ENCODE peak calls at places on chromosome 6, in ten cellular contexts. One of them, this sample, is unnamed.
A peak's percentile ranks its signal among the peaks of the same experiment; 100 is the strongest.

GRCh38 chr6:35139924-35140524 is 1.1 kb downstream of the TCP11 start:
- DNase-seq in effector memory CD4-positive, alpha-beta T cell: no peak
- DNase-seq in HCT116: peak; percentile 50
- DNase-seq in naive thymus-derived CD4-positive, alpha-beta T cell: no peak
- DNase-seq in A549: peak; percentile 18
- DNase-seq in adrenal gland: peak; percentile 48
- DNase-seq in coronary artery: no peak
- DNase-seq in spleen: no peak
- DNase-seq in HepG2: peak; percentile 64
- DNase-seq in uterus: peak; percentile 57
- DNase-seq in this sample: peak; percentile 39

GRCh38 chr6:116059713-116060571 is 749 bp downstream of the FRK start:
- DNase-seq in HepG2: peak; percentile 42
- DNase-seq in HCT116: no peak
- DNase-seq in uterus: no peak
- DNase-seq in A549: no peak
- DNase-seq in spleen: no peak
- DNase-seq in adrenal gland: no peak
- DNase-seq in naive thymus-derived CD4-positive, alpha-beta T cell: no peak
- DNase-seq in coronary artery: no peak
- DNase-seq in effector memory CD4-positive, alpha-beta T cell: no peak
- DNase-seq in this sample: no peak

GRCh38 chr6:37139223-37139962 is 30.6 kb upstream of the PIM1 start:
- DNase-seq in HepG2: no peak
- DNase-seq in effector memory CD4-positive, alpha-beta T cell: no peak
- DNase-seq in coronary artery: no peak
- DNase-seq in HCT116: no peak
- DNase-seq in spleen: no peak
- DNase-seq in uterus: no peak
- DNase-seq in adrenal gland: no peak
- DNase-seq in A549: no peak
- DNase-seq in naive thymus-derived CD4-positive, alpha-beta T cell: no peak
- DNase-seq in this sample: no peak

GRCh38 chr6:112258636-112259336 is 4.4 kb upstream of the LAMA4 start:
- DNase-seq in coronary artery: no peak
- DNase-seq in uterus: no peak
- DNase-seq in A549: no peak
- DNase-seq in HCT116: no peak
- DNase-seq in effector memory CD4-positive, alpha-beta T cell: no peak
- DNase-seq in HepG2: no peak
- DNase-seq in adrenal gland: no peak
- DNase-seq in naive thymus-derived CD4-positive, alpha-beta T cell: no peak
- DNase-seq in spleen: no peak
- DNase-seq in this sample: no peak

GRCh38 chr6:132063204-132063603 is 112.0 kb upstream of the CCN2 start:
- DNase-seq in coronary artery: no peak
- DNase-seq in naive thymus-derived CD4-positive, alpha-beta T cell: no peak
- DNase-seq in adrenal gland: no peak
- DNase-seq in HepG2: no peak
- DNase-seq in uterus: no peak
- DNase-seq in effector memory CD4-positive, alpha-beta T cell: no peak
- DNase-seq in spleen: no peak
- DNase-seq in HCT116: no peak
- DNase-seq in A549: no peak
- DNase-seq in this sample: no peak

GRCh38 chr6:23477576-23477975 is 648.4 kb upstream of the NRSN1 start:
- DNase-seq in A549: no peak
- DNase-seq in adrenal gland: no peak
- DNase-seq in coronary artery: no peak
- DNase-seq in spleen: no peak
- DNase-seq in HCT116: no peak
- DNase-seq in naive thymus-derived CD4-positive, alpha-beta T cell: no peak
- DNase-seq in HepG2: no peak
- DNase-seq in effector memory CD4-positive, alpha-beta T cell: no peak
- DNase-seq in uterus: no peak
- DNase-seq in this sample: no peak

GRCh38 chr6:160285541-160286105 is 27.0 kb upstream of the SLC22A2 start:
- DNase-seq in adrenal gland: no peak
- DNase-seq in spleen: no peak
- DNase-seq in effector memory CD4-positive, alpha-beta T cell: no peak
- DNase-seq in HCT116: no peak
- DNase-seq in HepG2: no peak
- DNase-seq in naive thymus-derived CD4-positive, alpha-beta T cell: no peak
- DNase-seq in A549: no peak
- DNase-seq in uterus: no peak
- DNase-seq in coronary artery: no peak
- DNase-seq in this sample: no peak

GRCh38 chr6:19866199-19866872 is 29.2 kb downstream of the ID4 start:
- DNase-seq in effector memory CD4-positive, alpha-beta T cell: no peak
- DNase-seq in coronary artery: no peak
- DNase-seq in A549: no peak
- DNase-seq in naive thymus-derived CD4-positive, alpha-beta T cell: no peak
- DNase-seq in HepG2: no peak
- DNase-seq in adrenal gland: no peak
- DNase-seq in uterus: no peak
- DNase-seq in spleen: no peak
- DNase-seq in HCT116: no peak
- DNase-seq in this sample: peak; percentile 13

DNA sequence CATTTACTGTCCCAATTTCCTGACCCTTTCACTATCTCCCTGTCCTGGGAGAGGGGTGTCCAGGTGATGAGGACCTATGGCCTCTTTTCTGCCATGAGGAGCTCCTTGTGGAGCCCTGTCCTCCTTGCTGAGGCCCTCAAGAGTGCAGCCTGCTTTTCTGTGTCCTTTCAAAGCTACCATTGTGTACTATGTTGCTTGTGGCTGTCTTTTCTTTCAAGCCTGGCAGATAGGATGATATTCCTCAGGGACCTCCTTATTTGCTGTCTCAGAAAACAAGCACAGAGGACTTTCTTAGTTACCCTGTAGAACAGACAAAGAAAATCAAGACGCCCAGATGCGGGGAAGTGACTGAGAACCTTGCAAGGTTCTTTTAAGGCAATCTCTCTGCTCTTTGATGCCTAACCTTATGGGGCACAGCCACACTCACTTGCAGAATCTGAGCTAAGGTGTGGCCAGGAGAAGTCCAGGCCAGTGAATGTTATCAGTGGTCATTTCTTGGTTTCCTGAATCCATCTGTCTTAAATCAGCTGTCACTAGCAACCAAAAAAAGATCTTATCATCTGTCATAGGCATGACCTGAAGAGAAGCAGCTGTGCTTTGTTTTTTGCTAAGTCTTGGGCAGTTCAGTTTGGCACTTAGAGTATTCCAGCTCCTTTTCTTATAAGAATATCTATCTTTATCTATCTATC is 17.2 kb downstream of the CARMIL1 start:
- DNase-seq in adrenal gland: no peak
- DNase-seq in coronary artery: peak; percentile 55
- DNase-seq in effector memory CD4-positive, alpha-beta T cell: no peak
- DNase-seq in naive thymus-derived CD4-positive, alpha-beta T cell: no peak
- DNase-seq in A549: no peak
- DNase-seq in HCT116: no peak
- DNase-seq in uterus: no peak
- DNase-seq in spleen: no peak
- DNase-seq in HepG2: no peak
- DNase-seq in this sample: no peak
- H3K27ac ChIP-seq in adrenal gland: peak overlapping the region; percentile 32
- H3K27ac ChIP-seq in coronary artery: peak overlapping the region; percentile 88
- H3K27ac ChIP-seq in effector memory CD4-positive, alpha-beta T cell: no peak overlapping the region
- H3K27ac ChIP-seq in naive thymus-derived CD4-positive, alpha-beta T cell: no peak overlapping the region
- H3K27ac ChIP-seq in A549: no peak overlapping the region
- H3K27ac ChIP-seq in HCT116: no peak overlapping the region
- H3K27ac ChIP-seq in uterus: peak overlapping the region; percentile 47
- H3K27ac ChIP-seq in spleen: peak overlapping the region; percentile 23
- H3K27ac ChIP-seq in HepG2: no peak overlapping the region
- H3K27ac ChIP-seq in this sample: no peak overlapping the region

DNA sequence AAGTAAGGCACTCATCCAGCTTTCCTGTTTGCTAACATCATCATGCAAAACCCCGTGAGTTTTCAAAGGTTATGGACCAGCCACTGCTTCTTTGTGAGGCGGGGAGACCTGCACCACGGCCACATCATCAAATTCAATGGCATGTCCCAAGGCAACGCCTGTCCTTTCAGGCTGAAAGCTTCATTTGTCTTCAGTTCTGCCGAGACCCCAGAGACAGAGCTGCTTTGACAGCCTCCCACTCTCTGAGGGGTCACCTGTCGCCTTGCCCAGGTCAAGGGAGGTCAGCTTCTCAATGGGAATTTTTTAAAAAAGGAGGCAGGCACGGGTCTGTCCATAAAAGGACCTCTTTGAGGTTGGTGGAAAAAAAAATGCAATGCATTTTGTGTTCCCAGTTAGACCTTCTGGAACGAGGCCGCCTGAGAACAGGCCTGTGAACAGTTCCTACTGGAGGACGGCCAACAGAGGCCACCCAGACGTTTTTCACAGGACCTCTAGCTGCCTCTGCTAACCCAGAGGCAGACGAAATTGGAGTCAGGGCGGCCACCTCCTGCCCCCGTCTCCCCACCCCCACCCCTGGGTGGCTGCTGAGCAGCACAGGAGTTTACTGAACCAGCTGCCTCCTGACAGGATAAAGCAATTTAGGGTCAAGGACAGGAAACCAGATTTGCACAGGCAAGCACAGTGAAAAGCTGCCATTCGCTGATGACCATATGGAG is 142.6 kb upstream of the HDDC2 start:
- DNase-seq in HepG2: no peak
- DNase-seq in effector memory CD4-positive, alpha-beta T cell: no peak
- DNase-seq in uterus: peak; percentile 44
- DNase-seq in spleen: no peak
- DNase-seq in A549: no peak
- DNase-seq in coronary artery: peak; percentile 87
- DNase-seq in adrenal gland: peak; percentile 54
- DNase-seq in naive thymus-derived CD4-positive, alpha-beta T cell: no peak
- DNase-seq in HCT116: no peak
- DNase-seq in this sample: no peak
- H3K27ac ChIP-seq in HepG2: no peak overlapping the region
- H3K27ac ChIP-seq in effector memory CD4-positive, alpha-beta T cell: no peak overlapping the region
- H3K27ac ChIP-seq in uterus: peak overlapping the region; percentile 28
- H3K27ac ChIP-seq in spleen: peak overlapping the region; percentile 62
- H3K27ac ChIP-seq in A549: no peak overlapping the region
- H3K27ac ChIP-seq in coronary artery: peak overlapping the region; percentile 84
- H3K27ac ChIP-seq in adrenal gland: peak overlapping the region; percentile 16
- H3K27ac ChIP-seq in naive thymus-derived CD4-positive, alpha-beta T cell: no peak overlapping the region
- H3K27ac ChIP-seq in HCT116: no peak overlapping the region
- H3K27ac ChIP-seq in this sample: peak overlapping the region; percentile 83

GRCh38 chr6:56742122-56742791 is 99.6 kb upstream of the DST start:
- DNase-seq in HCT116: no peak
- DNase-seq in effector memory CD4-positive, alpha-beta T cell: no peak
- DNase-seq in adrenal gland: no peak
- DNase-seq in naive thymus-derived CD4-positive, alpha-beta T cell: no peak
- DNase-seq in uterus: no peak
- DNase-seq in HepG2: peak; percentile 25
- DNase-seq in coronary artery: no peak
- DNase-seq in spleen: no peak
- DNase-seq in A549: no peak
- DNase-seq in this sample: no peak

GRCh38 chr6:56745081-56745480 is 102.4 kb upstream of the DST start:
- DNase-seq in A549: no peak
- DNase-seq in HepG2: no peak
- DNase-seq in effector memory CD4-positive, alpha-beta T cell: no peak
- DNase-seq in uterus: no peak
- DNase-seq in naive thymus-derived CD4-positive, alpha-beta T cell: no peak
- DNase-seq in HCT116: no peak
- DNase-seq in adrenal gland: no peak
- DNase-seq in coronary artery: no peak
- DNase-seq in spleen: no peak
- DNase-seq in this sample: no peak

GRCh38 chr6:56744528-56744927 is 101.8 kb upstream of the DST start:
- DNase-seq in adrenal gland: no peak
- DNase-seq in spleen: no peak
- DNase-seq in coronary artery: no peak
- DNase-seq in HCT116: no peak
- DNase-seq in naive thymus-derived CD4-positive, alpha-beta T cell: no peak
- DNase-seq in HepG2: no peak
- DNase-seq in uterus: no peak
- DNase-seq in effector memory CD4-positive, alpha-beta T cell: no peak
- DNase-seq in A549: no peak
- DNase-seq in this sample: no peak

GRCh38 chr6:56746767-56747504 is 104.2 kb upstream of the DST start:
- DNase-seq in naive thymus-derived CD4-positive, alpha-beta T cell: no peak
- DNase-seq in uterus: no peak
- DNase-seq in spleen: no peak
- DNase-seq in HepG2: no peak
- DNase-seq in coronary artery: no peak
- DNase-seq in HCT116: no peak
- DNase-seq in A549: no peak
- DNase-seq in effector memory CD4-positive, alpha-beta T cell: no peak
- DNase-seq in adrenal gland: no peak
- DNase-seq in this sample: no peak

DNA sequence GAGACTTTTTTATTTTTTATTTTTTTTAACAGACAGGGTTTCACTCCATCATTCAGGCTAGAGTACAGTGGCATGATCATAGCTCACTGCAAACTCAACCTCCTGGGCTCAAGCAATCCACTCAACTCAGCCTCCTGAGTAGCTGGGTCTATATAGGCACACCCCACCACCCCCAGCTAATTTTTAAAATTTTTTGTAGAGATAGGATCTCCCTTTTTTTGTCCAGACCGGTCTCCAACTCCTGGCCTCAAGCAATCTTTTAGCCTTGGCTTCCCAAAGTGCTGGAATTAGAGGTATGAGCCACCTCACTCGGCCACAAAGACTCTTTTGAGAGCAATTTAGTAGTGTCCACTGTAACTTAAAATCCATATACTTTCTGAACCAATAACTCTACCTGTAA is 103.3 kb upstream of the DST start:
- DNase-seq in HepG2: no peak
- DNase-seq in effector memory CD4-positive, alpha-beta T cell: no peak
- DNase-seq in adrenal gland: no peak
- DNase-seq in uterus: no peak
- DNase-seq in coronary artery: no peak
- DNase-seq in spleen: no peak
- DNase-seq in naive thymus-derived CD4-positive, alpha-beta T cell: no peak
- DNase-seq in HCT116: no peak
- DNase-seq in A549: no peak
- DNase-seq in this sample: no peak
- H3K27ac ChIP-seq in HepG2: no peak overlapping the region
- H3K27ac ChIP-seq in effector memory CD4-positive, alpha-beta T cell: no peak overlapping the region
- H3K27ac ChIP-seq in adrenal gland: no peak overlapping the region
- H3K27ac ChIP-seq in uterus: no peak overlapping the region
- H3K27ac ChIP-seq in coronary artery: no peak overlapping the region
- H3K27ac ChIP-seq in spleen: no peak overlapping the region
- H3K27ac ChIP-seq in naive thymus-derived CD4-positive, alpha-beta T cell: no peak overlapping the region
- H3K27ac ChIP-seq in HCT116: peak overlapping the region; percentile 97
- H3K27ac ChIP-seq in A549: peak overlapping the region; percentile 21
- H3K27ac ChIP-seq in this sample: no peak overlapping the region

DNA sequence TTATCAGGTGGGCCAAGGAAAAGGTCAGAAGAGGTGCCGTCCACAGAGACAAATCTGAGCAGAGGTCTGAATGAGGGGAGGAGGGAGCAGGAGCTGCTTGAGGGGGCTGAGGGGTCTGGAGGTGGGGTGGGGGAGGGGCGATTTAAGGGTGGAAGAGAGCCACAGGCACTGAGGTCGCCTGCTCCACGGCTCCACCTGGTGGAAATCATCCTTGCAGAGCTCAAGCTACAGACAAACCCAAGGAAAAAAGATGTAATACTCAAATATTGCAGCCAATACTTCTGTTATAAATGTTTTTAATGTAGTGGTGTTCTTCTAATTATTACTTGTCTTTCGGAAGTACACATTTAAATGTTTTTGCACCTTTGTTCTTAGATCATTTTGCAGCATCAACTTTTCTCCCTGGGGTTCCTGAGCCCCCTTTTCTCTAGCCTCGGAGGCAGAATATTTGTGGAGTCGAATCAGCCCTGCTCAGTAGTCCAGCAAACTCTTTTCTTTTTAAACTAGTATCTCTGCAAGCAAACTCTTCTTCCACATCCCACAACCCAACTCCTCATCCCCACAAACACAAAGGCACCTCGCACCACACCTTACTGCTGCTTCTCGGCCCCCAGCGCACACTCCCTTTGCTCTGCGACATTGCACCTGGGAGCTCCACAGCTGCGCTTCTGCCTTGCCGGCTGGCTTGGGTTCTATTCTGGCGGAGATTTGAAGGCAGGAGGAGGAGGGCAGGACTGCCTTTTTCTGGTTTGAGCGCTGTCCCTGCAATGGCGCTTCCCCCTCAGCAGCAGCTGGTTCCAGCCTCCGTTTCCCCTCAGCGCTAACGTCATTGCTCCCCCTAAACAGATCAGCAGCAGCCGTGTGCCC is 51.0 kb upstream of the TFAP2A start:
- DNase-seq in A549: peak; percentile 33
- DNase-seq in naive thymus-derived CD4-positive, alpha-beta T cell: no peak
- DNase-seq in uterus: no peak
- DNase-seq in HCT116: peak; percentile 65
- DNase-seq in adrenal gland: no peak
- DNase-seq in effector memory CD4-positive, alpha-beta T cell: no peak
- DNase-seq in HepG2: peak; percentile 44
- DNase-seq in spleen: no peak
- DNase-seq in coronary artery: no peak
- DNase-seq in this sample: no peak
- H3K27ac ChIP-seq in A549: peak overlapping the region; percentile 81
- H3K27ac ChIP-seq in naive thymus-derived CD4-positive, alpha-beta T cell: no peak overlapping the region
- H3K27ac ChIP-seq in uterus: no peak overlapping the region
- H3K27ac ChIP-seq in HCT116: no peak overlapping the region
- H3K27ac ChIP-seq in adrenal gland: no peak overlapping the region
- H3K27ac ChIP-seq in effector memory CD4-positive, alpha-beta T cell: no peak overlapping the region
- H3K27ac ChIP-seq in HepG2: no peak overlapping the region
- H3K27ac ChIP-seq in spleen: no peak overlapping the region
- H3K27ac ChIP-seq in coronary artery: no peak overlapping the region
- H3K27ac ChIP-seq in this sample: no peak overlapping the region